ENCODE peak calls at places on chromosome 7, in seven cellular contexts. O is endothelial cell of umbilical vein, X is GM12878, D is stomach, L is upper lobe of left lung, Y is spleen, C is HL-60. G is an unnamed sample.

GRCh38 chr7:133235212-133235883 is 17.5 kb upstream of the EXOC4 start:
- DNase-seq in X (no peak), D (no peak), L (no peak), C (no peak), O (peak; percentile 90), Y (no peak), G (no peak)

GRCh38 chr7:151205749-151206148 is 4.5 kb downstream of the H2BK1 start:
- DNase-seq in Y (no peak), L (no peak), D (no peak), O (no peak), X (no peak), C (no peak), G (no peak)

GRCh38 chr7:76091506-76091905 is 43.6 kb downstream of the MDH2 start:
- DNase-seq in O (no peak), D (no peak), X (no peak), C (no peak), Y (no peak), L (no peak), G (no peak)

GRCh38 chr7:87218941-87219544 is 489 bp downstream of the TMEM243 start:
- DNase-seq in Y (peak; percentile 89), L (peak; percentile 91), C (peak; percentile 57), X (no peak), O (no peak), D (peak; percentile 62), G (peak; percentile 85)

GRCh38 chr7:140214075-140214684 is 37.4 kb upstream of the KDM7A start:
- DNase-seq in C (no peak), X (peak; percentile 43), O (no peak), D (peak; percentile 92), Y (no peak), L (peak; percentile 68), G (no peak)

GRCh38 chr7:29539471-29539870 is 24.2 kb upstream of the PRR15 start:
- DNase-seq in C (no peak), D (no peak), L (no peak), Y (no peak), O (no peak), X (no peak), G (no peak)

GRCh38 chr7:130213820-130214219 is 6.2 kb downstream of the SSMEM1 start:
- DNase-seq in O (no peak), Y (no peak), X (no peak), C (no peak), L (no peak), D (no peak), G (no peak)

GRCh38 chr7:13467111-13467547 is 522.3 kb downstream of the ETV1 start:
- DNase-seq in D (no peak), O (no peak), Y (no peak), X (no peak), C (no peak), L (no peak), G (no peak)

GRCh38 chr7:100547872-100548271 is 8.9 kb downstream of the AGFG2 start:
- DNase-seq in X (no peak), O (peak; percentile 73), L (peak; percentile 68), C (no peak), Y (no peak), D (no peak), G (no peak)

GRCh38 chr7:158246272-158246959 is 341.2 kb downstream of the PTPRN2 start:
- DNase-seq in L (no peak), Y (peak; percentile 66), X (no peak), D (peak; percentile 22), C (no peak), O (no peak), G (no peak)

GRCh38 chr7:121945066-121945848 is 72.3 kb downstream of the PTPRZ1 start:
- DNase-seq in C (no peak), L (no peak), X (no peak), O (no peak), Y (no peak), D (no peak), G (no peak)

GRCh38 chr7:50640256-50640655 is 75.1 kb upstream of the DDC start:
- DNase-seq in Y (no peak), X (no peak), D (no peak), L (no peak), O (no peak), C (no peak), G (no peak)

GRCh38 chr7:156618791-156619367 is 21.7 kb upstream of the RNF32 start:
- DNase-seq in L (no peak), C (no peak), X (no peak), D (no peak), O (no peak), Y (no peak), G (no peak)

GRCh38 chr7:69365588-69366241 is 232.6 kb upstream of the AUTS2 start:
- DNase-seq in Y (no peak), D (no peak), X (no peak), L (no peak), C (no peak), O (no peak), G (no peak)

GRCh38 chr7:80206763-80207162 is 72.1 kb downstream of the GNAI1 start:
- DNase-seq in Y (no peak), O (no peak), C (no peak), L (no peak), D (no peak), X (no peak), G (no peak)

GRCh38 chr7:157357129-157358040 is 20.6 kb downstream of the DNAJB6 start:
- DNase-seq in C (no peak), Y (no peak), O (no peak), D (no peak), X (peak; percentile 65), L (peak; percentile 20), G (no peak)

GRCh38 chr7:39825391-39825790 is 124.7 kb upstream of the CDK13 start:
- DNase-seq in D (no peak), L (no peak), X (no peak), C (no peak), Y (no peak), O (no peak), G (no peak)

GRCh38 chr7:40220421-40220911 is 85.7 kb downstream of the SUGCT start:
- DNase-seq in C (no peak), Y (no peak), L (no peak), X (no peak), O (no peak), D (no peak), G (no peak)

GRCh38 chr7:25054849-25055248 is 70.2 kb downstream of the CYCS start:
- DNase-seq in X (no peak), L (no peak), D (no peak), Y (no peak), C (no peak), O (no peak), G (no peak)

GRCh38 chr7:121138262-121138933 is 149.9 kb downstream of the CPED1 start:
- DNase-seq in D (no peak), Y (no peak), X (peak; percentile 54), C (no peak), O (no peak), L (no peak), G (no peak)

GRCh38 chr7:19117870-19118608 is 603 bp upstream of the TWIST1 start:
- DNase-seq in C (no peak), D (no peak), Y (peak; percentile 63), L (no peak), O (no peak), X (no peak), G (peak; percentile 66)

GRCh38 chr7:84100866-84101265 is 93.7 kb downstream of the SEMA3A start:
- DNase-seq in Y (no peak), L (no peak), D (no peak), O (peak; percentile 38), X (no peak), C (peak; percentile 29), G (no peak)

GRCh38 chr7:152909683-152910544 is 150.4 kb downstream of the ACTR3B start:
- DNase-seq in L (no peak), C (no peak), O (no peak), X (no peak), Y (no peak), D (no peak), G (no peak)

GRCh38 chr7:134779741-134780065 is 269 bp downstream of the CALD1 start:
- DNase-seq in Y (no peak), D (no peak), X (no peak), C (no peak), O (no peak), L (no peak), G (no peak)

GRCh38 chr7:22979251-22979650 is 34.7 kb downstream of the HYCC1 start:
- DNase-seq in O (no peak), Y (no peak), L (no peak), C (no peak), X (no peak), D (no peak), G (no peak)
- TF ChIP-seq POLR2AphosphoS5 in O (no peak), Y (no peak), L (no peak), C (no peak), X (no peak), D (no peak), G (no peak)

DNA sequence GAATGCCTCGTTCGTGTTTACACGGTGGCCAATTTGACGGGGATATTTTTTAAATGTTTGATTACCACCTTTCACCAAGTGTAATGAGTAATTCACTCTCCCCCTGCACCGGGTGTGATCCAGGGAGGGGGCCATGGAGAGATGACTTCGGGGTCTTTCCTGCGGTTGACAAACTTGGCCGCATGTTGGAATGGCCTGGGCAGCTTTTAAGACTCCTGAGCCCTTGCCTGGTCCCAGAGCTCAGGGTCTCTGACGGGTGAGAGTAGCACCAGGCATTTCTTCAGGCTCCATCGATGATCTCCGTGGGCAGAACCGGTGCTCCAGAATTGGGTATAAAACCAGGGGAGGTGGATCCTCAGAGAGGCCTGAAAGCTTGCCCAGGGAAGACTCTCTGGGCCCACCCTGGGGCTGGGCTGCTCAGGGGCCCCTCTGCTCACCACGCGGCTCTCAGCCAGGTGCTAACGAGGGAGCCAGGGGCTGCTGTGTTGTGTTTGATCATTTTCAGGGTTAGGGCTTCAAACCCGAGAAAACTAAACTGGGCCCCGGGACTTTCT is 882 bp downstream of the ZNF282 start:
- DNase-seq in O (peak; percentile 49), X (no peak), Y (peak; percentile 78), C (no peak), L (no peak), D (no peak), G (peak; percentile 53)
- TF ChIP-seq POLR2AphosphoS5 in O (no peak), X (no peak), Y (no peak), C (no peak), L (no peak), D (no peak), G (no peak)

DNA sequence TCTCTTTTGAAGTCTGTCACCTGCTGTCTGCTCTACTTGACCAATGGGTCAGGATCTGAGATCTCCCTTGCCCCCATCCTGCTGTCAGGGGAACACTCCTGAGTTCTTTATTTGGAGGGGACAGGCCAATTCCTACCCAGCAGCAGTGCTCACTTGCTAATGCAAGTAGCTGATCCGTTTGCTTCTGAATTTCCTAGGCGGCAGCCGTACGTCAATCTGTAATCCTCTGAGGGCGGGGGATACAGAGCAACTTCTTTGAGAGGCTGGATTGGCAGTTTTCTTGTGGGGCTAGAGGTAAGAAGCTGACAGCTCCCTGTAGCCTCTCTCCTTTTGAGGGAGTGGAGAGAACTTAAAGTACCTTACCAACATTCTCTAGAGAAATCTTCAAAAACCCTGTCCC is 36.6 kb downstream of the TYW1 start:
- DNase-seq in D (no peak), L (no peak), O (no peak), C (no peak), Y (no peak), X (no peak), G (peak; percentile 27)
- TF ChIP-seq POLR2AphosphoS5 in D (no peak), L (no peak), O (no peak), C (no peak), Y (no peak), X (no peak), G (no peak)

DNA sequence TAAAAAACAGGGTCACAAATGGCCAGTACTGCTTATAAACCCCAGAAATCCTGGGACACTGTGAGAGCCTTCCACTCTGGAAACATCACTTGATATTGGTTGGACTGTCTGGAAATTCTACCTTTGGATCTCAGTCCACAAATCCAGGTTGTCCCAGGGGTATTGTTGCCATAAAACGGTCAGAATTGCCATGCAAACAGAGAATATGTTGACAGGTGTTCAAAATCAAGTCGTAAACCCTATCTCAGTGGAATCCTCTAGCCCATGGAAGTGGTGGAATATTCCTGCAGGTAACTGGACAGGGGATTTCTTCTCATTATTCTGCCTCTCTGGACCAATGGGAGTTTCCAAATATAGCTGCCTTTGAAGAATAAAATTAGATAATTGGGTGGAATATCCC is 31.2 kb upstream of the KCTD7 start:
- DNase-seq in L (no peak), O (no peak), C (no peak), Y (no peak), D (no peak), X (no peak), G (no peak)
- TF ChIP-seq POLR2AphosphoS5 in L (no peak), O (no peak), C (no peak), Y (no peak), D (no peak), X (no peak), G (no peak)

G was measured in sigmoid colon.